ENCODE peak calls at places on chromosomes 16 and 17, in four cellular contexts. E is glutamatergic neuron, P is EL, A is IMR-90. I is an unnamed sample.

GRCh38 chr16:2956566-2956956 is 7.5 kb upstream of the KREMEN2 start:
- DNase-seq in E (no peak), P (no peak), A (no peak), I (no peak)

GRCh38 chr17:29127840-29128239 is 52.4 kb downstream of the MYO18A start:
- DNase-seq in E (peak), P (no peak), A (no peak), I (no peak)

GRCh38 chr16:75946058-75946457 is 219.8 kb upstream of the CPHXL start:
- DNase-seq in E (no peak), P (no peak), A (no peak), I (no peak)

GRCh38 chr16:80804451-80805383 is at the start of gene CDYL2:
- DNase-seq in E (peak), P (peak), A (peak), I (peak)

GRCh38 chr17:75959046-75959838 is 18.4 kb upstream of the FBF1 start:
- DNase-seq in E (no peak), P (no peak), A (no peak), I (no peak)

GRCh38 chr16:67969286-67970039 is 1.0 kb upstream of the SLC12A4 start:
- DNase-seq in E (no peak), P (no peak), A (no peak), I (peak)

GRCh38 chr17:4420692-4421131 is 13.0 kb upstream of the SPNS3 start:
- DNase-seq in E (peak), P (peak), A (peak), I (peak)

GRCh38 chr17:3025421-3026124 is 37.8 kb downstream of the OR1D5 start:
- DNase-seq in E (no peak), P (no peak), A (no peak), I (no peak)

GRCh38 chr17:44906987-44907681 is 7.9 kb upstream of the EFTUD2 start:
- DNase-seq in E (no peak), P (no peak), A (peak), I (no peak)

GRCh38 chr16:9901-10665 is 43.3 kb downstream of the POLR3K start:
- DNase-seq in E (no peak), P (no peak), A (no peak), I (no peak)

GRCh38 chr17:79528592-79529125 is 82.2 kb downstream of the RBFOX3 start:
- DNase-seq in E (peak), P (no peak), A (no peak), I (no peak)

GRCh38 chr16:81315271-81316175 is 761 bp downstream of the GAN start:
- DNase-seq in E (peak), P (peak), A (peak), I (peak)

GRCh38 chr17:56642424-56642823 is 48.9 kb downstream of the NOG start:
- DNase-seq in E (no peak), P (no peak), A (no peak), I (no peak)

GRCh38 chr16:3215601-3216262 is 19.2 kb downstream of the ZNF200 start:
- DNase-seq in E (no peak), P (no peak), A (no peak), I (no peak)

GRCh38 chr17:50866261-50866949 is at the start of gene TOB1:
- DNase-seq in E (peak), P (peak), A (peak), I (peak)

GRCh38 chr16:66741131-66741900 is 10.1 kb downstream of the DYNC1LI2 start:
- DNase-seq in E (peak), P (peak), A (peak), I (no peak)

GRCh38 chr16:54812229-54812628 is 118.4 kb upstream of the IRX5 start:
- DNase-seq in E (no peak), P (no peak), A (no peak), I (no peak)

GRCh38 chr17:50831430-50832064 is 3.8 kb upstream of the WFIKKN2 start:
- DNase-seq in E (no peak), P (no peak), A (no peak), I (no peak)